ENCODE peak calls at places on chromosomes 3 and 15, in five cellular contexts. One of them, this sample, is unnamed.

GRCh38 chr3:178562143-178562868 is 26.1 kb downstream of the KCNMB2 start:
- DNase-seq in brain microvascular endothelial cell: peak
- DNase-seq in AG10803: peak
- DNase-seq in epithelial cell of proximal tubule: no peak
- DNase-seq in endodermal cell: no peak
- DNase-seq in this sample: no peak

GRCh38 chr15:68380456-68380855 is 51.5 kb downstream of the ITGA11 start:
- DNase-seq in brain microvascular endothelial cell: no peak
- DNase-seq in AG10803: no peak
- DNase-seq in epithelial cell of proximal tubule: no peak
- DNase-seq in endodermal cell: peak
- DNase-seq in this sample: no peak

GRCh38 chr3:142269777-142270176 is 44.4 kb upstream of the GK5 start:
- DNase-seq in brain microvascular endothelial cell: no peak
- DNase-seq in AG10803: no peak
- DNase-seq in epithelial cell of proximal tubule: no peak
- DNase-seq in endodermal cell: no peak
- DNase-seq in this sample: no peak

GRCh38 chr15:37793851-37794250 is 140.6 kb upstream of the TMCO5A start:
- DNase-seq in brain microvascular endothelial cell: no peak
- DNase-seq in AG10803: no peak
- DNase-seq in epithelial cell of proximal tubule: no peak
- DNase-seq in endodermal cell: peak
- DNase-seq in this sample: no peak

GRCh38 chr15:75042730-75043508 is 19.5 kb downstream of the PPCDC start:
- DNase-seq in brain microvascular endothelial cell: peak
- DNase-seq in AG10803: peak
- DNase-seq in epithelial cell of proximal tubule: no peak
- DNase-seq in endodermal cell: peak
- DNase-seq in this sample: peak

GRCh38 chr3:37668831-37669610 is 192.7 kb upstream of the CTDSPL start:
- DNase-seq in brain microvascular endothelial cell: no peak
- DNase-seq in AG10803: no peak
- DNase-seq in epithelial cell of proximal tubule: no peak
- DNase-seq in endodermal cell: no peak
- DNase-seq in this sample: no peak

GRCh38 chr3:180040966-180041365 is 4.2 kb upstream of the PEX5L start:
- DNase-seq in brain microvascular endothelial cell: no peak
- DNase-seq in AG10803: no peak
- DNase-seq in epithelial cell of proximal tubule: no peak
- DNase-seq in endodermal cell: no peak
- DNase-seq in this sample: peak

GRCh38 chr3:186162221-186162620 is 53.3 kb upstream of the ETV5 start:
- DNase-seq in brain microvascular endothelial cell: no peak
- DNase-seq in AG10803: no peak
- DNase-seq in epithelial cell of proximal tubule: no peak
- DNase-seq in endodermal cell: no peak
- DNase-seq in this sample: no peak

GRCh38 chr3:67006460-67006859 is 8.4 kb downstream of the KBTBD8 start:
- DNase-seq in brain microvascular endothelial cell: peak
- DNase-seq in AG10803: no peak
- DNase-seq in epithelial cell of proximal tubule: no peak
- DNase-seq in endodermal cell: no peak
- DNase-seq in this sample: no peak

GRCh38 chr3:54760226-54760625 is 167.6 kb downstream of the LRTM1 start:
- DNase-seq in brain microvascular endothelial cell: no peak
- DNase-seq in AG10803: peak
- DNase-seq in epithelial cell of proximal tubule: no peak
- DNase-seq in endodermal cell: no peak
- DNase-seq in this sample: peak

GRCh38 chr3:185825639-185826481 is 1.0 kb upstream of the IGF2BP2 start:
- DNase-seq in brain microvascular endothelial cell: no peak
- DNase-seq in AG10803: peak
- DNase-seq in epithelial cell of proximal tubule: no peak
- DNase-seq in endodermal cell: peak
- DNase-seq in this sample: peak

GRCh38 chr3:66393486-66394260 is 107.1 kb downstream of the LRIG1 start:
- DNase-seq in brain microvascular endothelial cell: peak
- DNase-seq in AG10803: peak
- DNase-seq in epithelial cell of proximal tubule: no peak
- DNase-seq in endodermal cell: peak
- DNase-seq in this sample: no peak

GRCh38 chr3:153219147-153219546 is 57.1 kb downstream of the RAP2B start:
- DNase-seq in brain microvascular endothelial cell: no peak
- DNase-seq in AG10803: peak
- DNase-seq in epithelial cell of proximal tubule: no peak
- DNase-seq in endodermal cell: no peak
- DNase-seq in this sample: no peak

GRCh38 chr3:106482436-106482835 is 613.6 kb upstream of the CBLB start:
- DNase-seq in brain microvascular endothelial cell: peak
- DNase-seq in AG10803: peak
- DNase-seq in epithelial cell of proximal tubule: no peak
- DNase-seq in endodermal cell: no peak
- DNase-seq in this sample: no peak

GRCh38 chr15:55829826-55830225 is 86.9 kb upstream of the PRTG start:
- DNase-seq in brain microvascular endothelial cell: no peak
- DNase-seq in AG10803: no peak
- DNase-seq in epithelial cell of proximal tubule: no peak
- DNase-seq in endodermal cell: no peak
- DNase-seq in this sample: no peak

GRCh38 chr3:13452490-13453335 is 27.4 kb upstream of the HDAC11 start:
- DNase-seq in brain microvascular endothelial cell: peak
- DNase-seq in AG10803: peak
- DNase-seq in epithelial cell of proximal tubule: no peak
- DNase-seq in endodermal cell: peak
- DNase-seq in this sample: no peak

GRCh38 chr3:37114251-37115145 is 59.9 kb downstream of the LRRFIP2 start:
- DNase-seq in brain microvascular endothelial cell: no peak
- DNase-seq in AG10803: peak
- DNase-seq in epithelial cell of proximal tubule: no peak
- DNase-seq in endodermal cell: no peak
- DNase-seq in this sample: no peak

GRCh38 chr3:123781138-123781537 is 103.0 kb downstream of the MYLK start:
- DNase-seq in brain microvascular endothelial cell: no peak
- DNase-seq in AG10803: no peak
- DNase-seq in epithelial cell of proximal tubule: no peak
- DNase-seq in endodermal cell: no peak
- DNase-seq in this sample: peak

GRCh38 chr15:77187751-77188464 is 117.0 kb upstream of the TSPAN3 start:
- DNase-seq in brain microvascular endothelial cell: peak
- DNase-seq in AG10803: peak
- DNase-seq in epithelial cell of proximal tubule: no peak
- DNase-seq in endodermal cell: no peak
- DNase-seq in this sample: no peak

GRCh38 chr15:74451861-74452835 is 8.8 kb downstream of the UBL7 start:
- DNase-seq in brain microvascular endothelial cell: no peak
- DNase-seq in AG10803: no peak
- DNase-seq in epithelial cell of proximal tubule: no peak
- DNase-seq in endodermal cell: peak
- DNase-seq in this sample: no peak

GRCh38 chr3:194141415-194142155 is 5.6 kb downstream of the HES1 start:
- DNase-seq in brain microvascular endothelial cell: peak
- DNase-seq in AG10803: peak
- DNase-seq in epithelial cell of proximal tubule: no peak
- DNase-seq in endodermal cell: peak
- DNase-seq in this sample: peak

GRCh38 chr15:40083756-40084101 is 24.9 kb downstream of the BMF start:
- DNase-seq in brain microvascular endothelial cell: no peak
- DNase-seq in AG10803: no peak
- DNase-seq in epithelial cell of proximal tubule: no peak
- DNase-seq in endodermal cell: no peak
- DNase-seq in this sample: no peak

GRCh38 chr15:40080847-40081246 is 27.8 kb downstream of the BMF start:
- DNase-seq in brain microvascular endothelial cell: no peak
- DNase-seq in AG10803: no peak
- DNase-seq in epithelial cell of proximal tubule: no peak
- DNase-seq in endodermal cell: no peak
- DNase-seq in this sample: no peak

GRCh38 chr15:40080104-40080503 is 28.6 kb downstream of the BMF start:
- DNase-seq in brain microvascular endothelial cell: no peak
- DNase-seq in AG10803: no peak
- DNase-seq in epithelial cell of proximal tubule: no peak
- DNase-seq in endodermal cell: no peak
- DNase-seq in this sample: no peak

GRCh38 chr15:40081691-40082194 is 26.9 kb downstream of the BMF start:
- DNase-seq in brain microvascular endothelial cell: peak
- DNase-seq in AG10803: peak
- DNase-seq in epithelial cell of proximal tubule: no peak
- DNase-seq in endodermal cell: peak
- DNase-seq in this sample: peak

DNA sequence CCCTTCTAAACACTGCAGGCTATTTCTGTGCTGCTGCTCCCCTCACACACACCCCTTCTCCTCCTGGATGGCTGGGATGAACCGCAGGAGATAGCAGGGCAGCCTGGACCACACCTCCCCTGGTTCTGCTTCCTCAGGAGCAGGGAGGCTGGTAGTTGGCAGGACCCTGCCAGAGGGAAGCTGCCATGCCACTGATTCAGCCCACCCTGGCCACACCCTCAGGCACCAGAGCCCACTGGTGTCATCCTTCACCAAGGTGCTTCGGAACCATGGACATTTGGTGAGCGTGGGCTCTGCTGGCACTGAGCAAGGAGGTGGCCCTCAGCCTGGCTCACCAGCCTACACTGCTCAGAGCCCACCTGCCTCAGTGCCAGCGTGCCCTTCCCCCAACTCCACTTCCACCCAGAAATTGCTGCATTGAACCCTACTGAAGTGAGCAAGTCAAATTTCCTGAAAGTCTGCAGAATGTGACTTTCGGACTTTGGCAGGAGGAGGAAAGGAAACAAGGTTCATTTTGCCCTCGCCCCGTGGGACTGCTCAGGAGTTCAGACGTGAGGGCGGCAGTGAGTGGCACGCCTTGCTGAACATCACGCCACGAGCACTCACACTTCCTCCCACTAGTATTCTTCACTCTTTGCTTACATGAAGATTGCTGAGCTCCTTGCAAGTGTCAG is 26.3 kb downstream of the BMF start:
- DNase-seq in brain microvascular endothelial cell: no peak
- DNase-seq in AG10803: no peak
- DNase-seq in epithelial cell of proximal tubule: no peak
- DNase-seq in endodermal cell: no peak
- DNase-seq in this sample: no peak
- H3K4me3 ChIP-seq in brain microvascular endothelial cell: no peak
- H3K4me3 ChIP-seq in AG10803: peak
- H3K4me3 ChIP-seq in epithelial cell of proximal tubule: peak
- H3K4me3 ChIP-seq in endodermal cell: no peak
- H3K4me3 ChIP-seq in this sample: no peak

GRCh38 chr3:137509354-137510045 is 254.6 kb upstream of the SOX14 start:
- DNase-seq in brain microvascular endothelial cell: no peak
- DNase-seq in AG10803: no peak
- DNase-seq in epithelial cell of proximal tubule: no peak
- DNase-seq in endodermal cell: peak
- DNase-seq in this sample: no peak
- H3K4me3 ChIP-seq in brain microvascular endothelial cell: no peak
- H3K4me3 ChIP-seq in AG10803: no peak
- H3K4me3 ChIP-seq in epithelial cell of proximal tubule: no peak
- H3K4me3 ChIP-seq in endodermal cell: no peak
- H3K4me3 ChIP-seq in this sample: no peak

GRCh38 chr15:98855067-98855814 is 152.4 kb downstream of the PGPEP1L start:
- DNase-seq in brain microvascular endothelial cell: no peak
- DNase-seq in AG10803: no peak
- DNase-seq in epithelial cell of proximal tubule: no peak
- DNase-seq in endodermal cell: no peak
- DNase-seq in this sample: no peak

GRCh38 chr15:98855815-98856539 is 151.6 kb downstream of the PGPEP1L start:
- DNase-seq in brain microvascular endothelial cell: peak
- DNase-seq in AG10803: no peak
- DNase-seq in epithelial cell of proximal tubule: no peak
- DNase-seq in endodermal cell: no peak
- DNase-seq in this sample: no peak

GRCh38 chr15:98853161-98853560 is 154.4 kb downstream of the PGPEP1L start:
- DNase-seq in brain microvascular endothelial cell: peak
- DNase-seq in AG10803: peak
- DNase-seq in epithelial cell of proximal tubule: no peak
- DNase-seq in endodermal cell: peak
- DNase-seq in this sample: peak

GRCh38 chr15:98854496-98854895 is 153.1 kb downstream of the PGPEP1L start:
- DNase-seq in brain microvascular endothelial cell: no peak
- DNase-seq in AG10803: peak
- DNase-seq in epithelial cell of proximal tubule: no peak
- DNase-seq in endodermal cell: no peak
- DNase-seq in this sample: no peak

GRCh38 chr15:98853593-98854420 is 153.8 kb downstream of the PGPEP1L start:
- DNase-seq in brain microvascular endothelial cell: no peak
- DNase-seq in AG10803: peak
- DNase-seq in epithelial cell of proximal tubule: no peak
- DNase-seq in endodermal cell: peak
- DNase-seq in this sample: no peak
- H3K4me3 ChIP-seq in brain microvascular endothelial cell: peak
- H3K4me3 ChIP-seq in AG10803: peak
- H3K4me3 ChIP-seq in epithelial cell of proximal tubule: no peak
- H3K4me3 ChIP-seq in endodermal cell: peak
- H3K4me3 ChIP-seq in this sample: no peak

GRCh38 chr3:197949767-197950660 is at the start of gene RPL35A:
- DNase-seq in brain microvascular endothelial cell: peak
- DNase-seq in AG10803: peak
- DNase-seq in epithelial cell of proximal tubule: peak
- DNase-seq in endodermal cell: peak
- DNase-seq in this sample: peak

GRCh38 chr3:197953325-197953724 is 3.3 kb downstream of the RPL35A start:
- DNase-seq in brain microvascular endothelial cell: no peak
- DNase-seq in AG10803: no peak
- DNase-seq in epithelial cell of proximal tubule: no peak
- DNase-seq in endodermal cell: no peak
- DNase-seq in this sample: no peak

GRCh38 chr3:197950661-197951029 is 655 bp downstream of the RPL35A start:
- DNase-seq in brain microvascular endothelial cell: no peak
- DNase-seq in AG10803: no peak
- DNase-seq in epithelial cell of proximal tubule: no peak
- DNase-seq in endodermal cell: no peak
- DNase-seq in this sample: no peak

GRCh38 chr3:197952440-197952839 is 2.5 kb downstream of the RPL35A start:
- DNase-seq in brain microvascular endothelial cell: no peak
- DNase-seq in AG10803: no peak
- DNase-seq in epithelial cell of proximal tubule: no peak
- DNase-seq in endodermal cell: no peak
- DNase-seq in this sample: no peak

GRCh38 chr3:197951392-197951990 is 1.5 kb downstream of the RPL35A start:
- DNase-seq in brain microvascular endothelial cell: no peak
- DNase-seq in AG10803: no peak
- DNase-seq in epithelial cell of proximal tubule: no peak
- DNase-seq in endodermal cell: no peak
- DNase-seq in this sample: peak
- H3K4me3 ChIP-seq in brain microvascular endothelial cell: peak
- H3K4me3 ChIP-seq in AG10803: peak
- H3K4me3 ChIP-seq in epithelial cell of proximal tubule: peak
- H3K4me3 ChIP-seq in endodermal cell: peak
- H3K4me3 ChIP-seq in this sample: peak

This sample was measured in MG63.